ENCODE peak calls at places on chromosomes 4 and X, in eight cellular contexts. B, C, S, Q, A, Y, I and T are unnamed samples.

GRCh38 chrX:129900054-129900453 is 5.9 kb upstream of the UTP14A start:
- DNase-seq in B (no peak), C (no peak), S (no peak), Q (no peak), A (no peak), Y (no peak), I (no peak), T (no peak)

GRCh38 chrX:48919360-48919821 is 567 bp upstream of the PIM2 start:
- DNase-seq in B (peak), C (no peak), S (no peak), Q (peak), A (no peak), Y (no peak), I (no peak), T (no peak)

GRCh38 chrX:53223068-53223693 is 1.8 kb downstream of the KDM5C start:
- DNase-seq in B (no peak), C (peak), S (no peak), Q (peak), A (peak), Y (no peak), I (no peak), T (peak)

GRCh38 chr4:20299515-20299914 is 47.8 kb downstream of the SLIT2 start:
- DNase-seq in B (peak), C (peak), S (no peak), Q (peak), A (peak), Y (no peak), I (peak), T (no peak)

GRCh38 chr4:17515724-17516407 is 901 bp downstream of the CLRN2 start:
- DNase-seq in B (no peak), C (no peak), S (no peak), Q (no peak), A (no peak), Y (no peak), I (peak), T (no peak)

GRCh38 chr4:121125486-121125885 is 38.6 kb downstream of the TNIP3 start:
- DNase-seq in B (no peak), C (no peak), S (no peak), Q (no peak), A (no peak), Y (no peak), I (peak), T (no peak)

GRCh38 chr4:85028910-85029309 is 62.4 kb upstream of the WDFY3 start:
- DNase-seq in B (no peak), C (peak), S (peak), Q (peak), A (no peak), Y (no peak), I (no peak), T (peak)

GRCh38 chr4:76401654-76402053 is 19.3 kb downstream of the CCDC158 start:
- DNase-seq in B (no peak), C (no peak), S (no peak), Q (no peak), A (no peak), Y (no peak), I (no peak), T (no peak)

GRCh38 chr4:185134176-185134869 is 8.7 kb upstream of the SLC25A4 start:
- DNase-seq in B (peak), C (peak), S (no peak), Q (peak), A (peak), Y (peak), I (peak), T (peak)

GRCh38 chr4:182454440-182455013 is 211.3 kb downstream of the TENM3 start:
- DNase-seq in B (no peak), C (peak), S (no peak), Q (no peak), A (no peak), Y (no peak), I (no peak), T (peak)

GRCh38 chr4:182448281-182449151 is 205.3 kb downstream of the TENM3 start:
- DNase-seq in B (peak), C (peak), S (peak), Q (peak), A (peak), Y (peak), I (peak), T (peak)

GRCh38 chr4:182449960-182450359 is 206.8 kb downstream of the TENM3 start:
- DNase-seq in B (no peak), C (peak), S (no peak), Q (peak), A (no peak), Y (no peak), I (no peak), T (peak)

GRCh38 chr4:182449186-182449880 is 206.1 kb downstream of the TENM3 start:
- DNase-seq in B (no peak), C (no peak), S (no peak), Q (peak), A (no peak), Y (no peak), I (no peak), T (peak)

DNA sequence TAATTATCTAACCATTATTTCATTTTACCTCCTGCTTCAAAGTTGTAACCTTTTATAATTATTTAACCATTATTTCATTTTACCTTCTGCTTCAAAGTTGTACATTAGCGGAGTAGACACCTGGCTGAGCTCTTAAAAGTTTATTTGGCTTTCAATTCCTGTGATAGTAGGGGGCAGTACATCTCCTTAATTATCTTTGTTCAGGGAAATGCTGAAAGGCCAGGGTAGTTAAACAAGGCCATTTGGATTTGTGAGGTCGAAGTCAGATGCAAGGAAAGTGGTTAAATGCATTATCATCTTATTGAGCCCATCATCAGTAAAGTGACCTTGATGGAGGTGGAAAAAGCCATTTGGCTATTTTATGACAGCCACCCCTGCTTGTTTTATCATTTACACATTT is 210.6 kb downstream of the TENM3 start:
- DNase-seq in B (no peak), C (no peak), S (no peak), Q (no peak), A (no peak), Y (no peak), I (no peak), T (no peak)
- H3K4me3 ChIP-seq in B (no peak), C (no peak), S (no peak), Q (no peak), A (no peak), Y (no peak), I (no peak), T (no peak)

GRCh38 chr4:170088686-170089085 is 1.1 kb downstream of the AADAT start:
- DNase-seq in B (no peak), C (no peak), S (no peak), Q (no peak), A (no peak), Y (no peak), I (no peak), T (no peak)
- H3K4me3 ChIP-seq in B (no peak), C (peak), S (peak), Q (no peak), A (no peak), Y (no peak), I (peak), T (no peak)

GRCh38 chr4:105896461-105896939 is 1.2 kb downstream of the NPNT start:
- DNase-seq in B (peak), C (no peak), S (no peak), Q (no peak), A (no peak), Y (no peak), I (no peak), T (no peak)
- H3K4me3 ChIP-seq in B (peak), C (peak), S (peak), Q (peak), A (peak), Y (no peak), I (peak), T (no peak)

GRCh38 chr4:89243741-89244252 is 63.8 kb downstream of the GPRIN3 start:
- DNase-seq in B (no peak), C (no peak), S (no peak), Q (no peak), A (no peak), Y (no peak), I (no peak), T (no peak)
- H3K4me3 ChIP-seq in B (no peak), C (no peak), S (no peak), Q (no peak), A (no peak), Y (no peak), I (no peak), T (no peak)

GRCh38 chrX:3550160-3550765 is 163.2 kb downstream of the PRKX start:
- DNase-seq in B (peak), C (no peak), S (no peak), Q (peak), A (no peak), Y (no peak), I (no peak), T (peak)

GRCh38 chrX:3545901-3546300 is 167.5 kb downstream of the PRKX start:
- DNase-seq in B (no peak), C (peak), S (no peak), Q (no peak), A (peak), Y (no peak), I (no peak), T (no peak)

GRCh38 chrX:3548743-3549441 is 164.6 kb downstream of the PRKX start:
- DNase-seq in B (no peak), C (peak), S (peak), Q (peak), A (peak), Y (no peak), I (peak), T (peak)

GRCh38 chrX:3550871-3551270 is 162.6 kb downstream of the PRKX start:
- DNase-seq in B (no peak), C (no peak), S (no peak), Q (no peak), A (no peak), Y (no peak), I (no peak), T (no peak)

GRCh38 chrX:3549442-3549875 is 164.0 kb downstream of the PRKX start:
- DNase-seq in B (no peak), C (peak), S (no peak), Q (peak), A (peak), Y (no peak), I (no peak), T (peak)
- H3K4me3 ChIP-seq in B (no peak), C (peak), S (peak), Q (no peak), A (no peak), Y (no peak), I (no peak), T (peak)

GRCh38 chr4:169791064-169791463 is 33.3 kb upstream of the HPF1 start:
- DNase-seq in B (no peak), C (no peak), S (no peak), Q (peak), A (peak), Y (no peak), I (no peak), T (no peak)
- H3K4me3 ChIP-seq in B (no peak), C (no peak), S (no peak), Q (no peak), A (no peak), Y (no peak), I (no peak), T (no peak)